ENCODE peak calls at places on chromosomes 13 and 19, in four cellular contexts. O is suprapubic skin, U is lower leg skin, B is right lobe of liver. Y is an unnamed sample.

GRCh38 chr13:78660130-78660857 is 1.3 kb upstream of the OBI1 start:
- DNase-seq in O (no peak), U (no peak), B (no peak), Y (no peak)

GRCh38 chr19:48511800-48512503 is at the start of gene LMTK3:
- DNase-seq in O (no peak), U (no peak), B (no peak), Y (no peak)

GRCh38 chr13:58056411-58056810 is 424.9 kb downstream of the PCDH17 start:
- DNase-seq in O (no peak), U (no peak), B (no peak), Y (no peak)

GRCh38 chr13:24654741-24655140 is 25.5 kb upstream of the ATP12A start:
- DNase-seq in O (no peak), U (no peak), B (no peak), Y (no peak)

GRCh38 chr13:109182777-109183465 is 553.5 kb downstream of the MYO16 start:
- DNase-seq in O (no peak), U (no peak), B (no peak), Y (no peak)

GRCh38 chr13:111361046-111361872 is 40.8 kb downstream of the TEX29 start:
- DNase-seq in O (no peak), U (no peak), B (no peak), Y (no peak)

GRCh38 chr19:46373573-46374359 is 26.9 kb downstream of the PPP5C start:
- DNase-seq in O (peak), U (peak), B (peak), Y (no peak)

GRCh38 chr13:105599477-105600037 is 935.9 kb downstream of the EFNB2 start:
- DNase-seq in O (no peak), U (no peak), B (no peak), Y (no peak)

GRCh38 chr13:110634558-110634957 is 19.2 kb downstream of the NAXD start:
- DNase-seq in O (no peak), U (no peak), B (no peak), Y (no peak)

GRCh38 chr13:39565036-39565949 is 37.7 kb downstream of the LHFPL6 start:
- DNase-seq in O (no peak), U (no peak), B (no peak), Y (no peak)

GRCh38 chr19:1206733-1207301 is 1.2 kb downstream of the STK11 start:
- DNase-seq in O (no peak), U (no peak), B (peak), Y (no peak)

GRCh38 chr13:39263033-39263432 is 224.8 kb downstream of the NHLRC3 start:
- DNase-seq in O (no peak), U (peak), B (peak), Y (no peak)

GRCh38 chr13:51044023-51044665 is 66.9 kb downstream of the C13orf42 start:
- DNase-seq in O (no peak), U (no peak), B (no peak), Y (no peak)

GRCh38 chr19:10478903-10479384 is 24.2 kb downstream of the KEAP1 start:
- DNase-seq in O (peak), U (peak), B (peak), Y (peak)

GRCh38 chr19:28466107-28467045 is 746.6 kb downstream of the UQCRFS1 start:
- DNase-seq in O (no peak), U (no peak), B (peak), Y (peak)

GRCh38 chr19:54160948-54161347 is 1.4 kb upstream of the LENG1 start:
- DNase-seq in O (no peak), U (no peak), B (no peak), Y (no peak)
- TF ChIP-seq POLR2A in O (no peak), U (no peak), B (no peak), Y (no peak)

DNA sequence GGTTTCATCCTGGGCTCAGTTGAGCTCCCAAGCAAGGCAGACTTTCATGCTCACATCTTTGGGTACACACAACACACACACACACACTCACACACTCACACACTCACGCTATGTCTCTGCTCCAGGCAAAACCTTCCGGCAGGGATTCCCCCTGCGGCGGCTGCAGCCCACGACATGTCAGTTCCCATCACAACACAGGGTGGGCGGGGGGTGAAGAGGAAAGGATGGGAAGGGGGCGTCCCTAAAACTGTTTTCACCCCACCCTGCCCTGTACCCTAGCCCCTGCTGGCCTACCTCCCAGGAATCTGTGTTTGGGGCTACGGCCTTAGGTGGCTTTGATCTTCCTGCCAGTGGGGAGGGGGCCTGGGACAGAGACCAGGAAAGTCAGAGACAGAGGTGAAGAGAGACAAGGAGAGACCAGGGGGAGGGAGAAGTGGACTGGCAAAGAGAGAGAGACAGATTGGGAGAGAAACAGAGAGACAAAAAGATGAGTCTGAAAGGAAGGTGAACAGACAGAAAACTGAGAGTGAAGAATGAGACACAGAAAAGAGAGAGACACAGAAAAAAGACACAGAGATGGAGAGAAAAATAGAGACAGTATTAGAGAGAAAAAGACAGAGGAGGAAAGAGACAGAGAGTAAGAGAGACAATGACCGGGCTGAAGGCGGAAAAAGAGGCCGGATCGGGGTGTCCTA is 3.9 kb downstream of the LRFN1 start:
- DNase-seq in O (no peak), U (no peak), B (no peak), Y (no peak)
- TF ChIP-seq POLR2A in O (no peak), U (no peak), B (no peak), Y (no peak)

GRCh38 chr19:56707821-56708220 is 36.3 kb upstream of the ZNF835 start:
- DNase-seq in O (no peak), U (no peak), B (no peak), Y (no peak)

GRCh38 chr19:56705939-56706338 is 34.4 kb upstream of the ZNF835 start:
- DNase-seq in O (no peak), U (no peak), B (no peak), Y (no peak)

GRCh38 chr19:56712609-56713008 is 41.1 kb upstream of the ZNF835 start:
- DNase-seq in O (no peak), U (no peak), B (no peak), Y (no peak)

GRCh38 chr19:56710437-56710836 is 38.9 kb upstream of the ZNF835 start:
- DNase-seq in O (no peak), U (no peak), B (no peak), Y (no peak)
- TF ChIP-seq POLR2A in O (no peak), U (no peak), B (no peak), Y (no peak)

GRCh38 chr19:3098515-3099346 is 4.6 kb downstream of the GNA11 start:
- DNase-seq in O (peak), U (no peak), B (peak), Y (peak)
- TF ChIP-seq POLR2A in O (no peak), U (no peak), B (peak), Y (peak)

GRCh38 chr19:6737873-6738725 is 719 bp upstream of the GPR108 start:
- DNase-seq in O (peak), U (peak), B (peak), Y (peak)
- TF ChIP-seq POLR2A in O (no peak), U (no peak), B (no peak), Y (peak)

GRCh38 chr13:57003682-57004081 is 137.0 kb upstream of the PRR20A start:
- DNase-seq in O (no peak), U (no peak), B (no peak), Y (no peak)
- TF ChIP-seq POLR2A in O (no peak), U (no peak), B (no peak), Y (no peak)

DNA sequence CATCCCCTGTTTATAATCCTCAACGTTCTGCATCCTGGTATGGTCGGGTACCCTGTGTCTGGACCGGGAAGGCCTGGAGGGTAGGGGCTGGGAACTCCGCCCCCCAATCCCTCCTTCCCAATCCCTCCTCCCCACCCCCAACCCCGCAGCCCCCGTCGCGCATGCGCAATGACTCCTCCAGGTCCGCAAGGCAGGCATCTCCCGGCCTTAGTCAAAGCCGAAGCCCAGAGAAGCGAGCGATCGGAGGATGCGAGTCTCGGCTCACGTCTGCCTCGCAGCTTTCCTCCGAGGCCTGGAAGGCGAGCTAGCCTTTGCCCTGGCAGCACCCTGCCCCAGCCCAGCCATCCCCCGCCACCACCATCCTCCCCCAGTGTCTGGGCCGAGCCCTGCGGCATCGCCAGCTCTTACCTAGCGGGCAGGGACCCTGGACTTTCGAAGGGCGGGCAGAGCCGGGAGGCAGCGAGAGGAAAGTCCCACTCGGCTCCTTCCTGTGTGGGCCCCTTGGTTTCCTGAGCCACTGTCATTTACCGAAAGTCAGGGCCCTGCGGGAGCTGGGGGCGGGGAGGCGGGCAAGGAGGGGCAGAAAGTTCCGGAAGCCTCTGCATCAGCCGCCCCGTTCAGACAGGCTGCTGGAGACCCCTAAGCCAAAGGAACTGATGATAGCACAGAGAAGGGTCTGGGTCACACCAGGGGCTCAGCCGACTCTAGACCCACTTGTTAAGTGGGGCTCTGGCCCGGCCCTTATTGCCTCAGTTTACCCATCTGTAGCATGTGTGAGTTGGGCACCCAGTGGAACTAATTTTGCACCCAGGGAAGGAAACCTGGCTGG is at the start of gene JAK3:
- DNase-seq in O (no peak), U (no peak), B (peak), Y (no peak)
- TF ChIP-seq POLR2A in O (no peak), U (no peak), B (no peak), Y (no peak)

GRCh38 chr19:7970716-7971448 is 27.4 kb upstream of the TIMM44 start:
- DNase-seq in O (no peak), U (no peak), B (no peak), Y (no peak)
- TF ChIP-seq POLR2A in O (no peak), U (no peak), B (no peak), Y (no peak)

GRCh38 chr19:36152061-36152885 is at the start of gene COX7A1:
- DNase-seq in O (peak), U (peak), B (peak), Y (peak)
- TF ChIP-seq POLR2A in O (no peak), U (no peak), B (no peak), Y (peak)